ENCODE peak calls at places on chromosome 12, in eight cellular contexts. E is endodermal cell, Q is upper lobe of right lung, S is hepatocyte, Z is OCI-LY7, R is MM.1S, T is cardiac muscle cell, N is tibial artery. O is an unnamed sample.

GRCh38 chr12:115403689-115404088 is 719.7 kb upstream of the TBX3 start:
- DNase-seq in Z (no peak), N (no peak), E (no peak), R (no peak), Q (no peak), T (no peak), S (no peak), O (no peak)

GRCh38 chr12:95955549-95956159 is 12.5 kb downstream of the AMDHD1 start:
- DNase-seq in N (no peak), Z (no peak), E (no peak), R (no peak), Q (no peak), T (no peak), S (no peak), O (no peak)

GRCh38 chr12:25524381-25524780 is 28.7 kb downstream of the LMNTD1 start:
- DNase-seq in N (no peak), Q (no peak), R (no peak), T (no peak), Z (no peak), E (no peak), S (no peak), O (no peak)

GRCh38 chr12:47772094-47772660 is 861 bp upstream of the SLC48A1 start:
- DNase-seq in S (no peak), R (no peak), E (no peak), T (no peak), N (no peak), Z (no peak), Q (no peak), O (no peak)

GRCh38 chr12:13368971-13369370 is 172.4 kb downstream of the EMP1 start:
- DNase-seq in R (no peak), T (no peak), Q (no peak), N (no peak), Z (no peak), S (no peak), E (peak; percentile 87), O (peak; percentile 39)

GRCh38 chr12:108337235-108338223 is 1.6 kb downstream of the CMKLR1 start:
- DNase-seq in R (peak; percentile 15), E (peak; percentile 88), Z (peak; percentile 15), S (peak; percentile 24), N (peak; percentile 52), Q (no peak), T (peak; percentile 42), O (peak; percentile 34)

GRCh38 chr12:117292688-117293087 is 68.7 kb downstream of the NOS1 start:
- DNase-seq in S (no peak), E (no peak), T (no peak), N (no peak), Q (no peak), Z (no peak), R (no peak), O (no peak)

GRCh38 chr12:84356224-84356623 is 556.4 kb downstream of the SLC6A15 start:
- DNase-seq in Z (no peak), Q (no peak), R (no peak), S (no peak), N (no peak), E (no peak), T (no peak), O (no peak)

GRCh38 chr12:60391791-60392190 is 796.0 kb downstream of the SLC16A7 start:
- DNase-seq in Z (no peak), Q (no peak), E (no peak), S (no peak), N (no peak), T (no peak), R (no peak), O (no peak)

GRCh38 chr12:96501139-96501741 is 11.9 kb downstream of the CFAP54 start:
- DNase-seq in E (peak; percentile 85), Q (no peak), T (peak; percentile 84), N (peak; percentile 35), Z (peak; percentile 66), R (peak; percentile 85), S (peak; percentile 19), O (no peak)

DNA sequence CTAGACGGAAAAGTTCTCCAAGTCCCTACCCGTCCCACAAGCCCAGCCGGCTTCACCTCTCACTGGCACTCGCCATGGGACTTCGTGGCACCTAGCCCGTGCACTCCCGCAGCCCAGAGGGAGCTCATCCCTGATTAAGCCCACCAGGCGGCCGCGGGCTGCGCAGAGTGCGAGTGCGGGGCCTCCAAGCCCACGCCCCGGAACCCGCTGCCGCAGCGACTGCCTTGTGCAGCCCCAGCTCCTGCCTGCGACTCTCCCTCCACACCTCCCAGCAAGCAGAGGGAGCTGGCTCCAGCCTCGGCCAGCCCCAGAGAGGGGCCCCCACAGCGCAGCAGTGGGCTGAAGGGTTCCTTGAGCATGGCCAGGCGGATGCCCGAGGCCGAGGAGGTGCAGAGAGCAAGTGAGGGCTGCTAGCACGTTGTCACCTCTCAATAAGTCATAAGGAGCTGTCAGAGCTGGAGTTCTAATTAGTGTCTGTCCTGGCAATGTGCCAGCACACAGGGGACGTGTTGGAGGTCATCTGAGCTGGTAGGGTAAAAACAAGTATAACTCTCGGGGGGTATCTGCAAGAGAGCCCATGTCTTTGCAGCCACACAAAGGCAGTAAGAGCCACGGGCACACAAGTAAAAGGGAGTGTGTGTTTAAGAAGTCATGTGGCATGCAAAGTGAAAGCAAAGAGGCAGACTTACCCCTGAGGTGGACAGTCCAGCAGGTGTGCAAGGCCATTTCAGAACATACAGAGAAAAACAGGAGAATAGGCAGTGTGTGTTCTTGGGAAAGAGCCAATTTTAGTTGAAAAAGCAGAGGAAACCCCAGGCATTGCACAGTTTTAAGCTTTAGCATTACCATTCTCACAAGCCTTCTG is 27.1 kb upstream of the TMTC2 start:
- DNase-seq in N (no peak), Q (no peak), S (no peak), T (no peak), R (no peak), E (no peak), Z (no peak), O (no peak)
- H3K4me3 ChIP-seq in N (no peak overlapping the region), Q (no peak overlapping the region), S (no peak overlapping the region), T (no peak overlapping the region), R (no peak overlapping the region), E (no peak overlapping the region), Z (no peak overlapping the region), O (no peak overlapping the region)

GRCh38 chr12:104413330-104413729 is 43.4 kb upstream of the CHST11 start:
- DNase-seq in R (no peak), E (peak; percentile 62), N (no peak), T (no peak), Z (no peak), Q (no peak), S (no peak), O (no peak)

GRCh38 chr12:104414581-104415305 is 42.0 kb upstream of the CHST11 start:
- DNase-seq in R (no peak), E (peak; percentile 99), S (no peak), T (no peak), N (no peak), Q (no peak), Z (peak; percentile 51), O (no peak)

GRCh38 chr12:104416160-104416559 is 40.6 kb upstream of the CHST11 start:
- DNase-seq in N (no peak), E (peak; percentile 60), T (no peak), Q (no peak), S (no peak), Z (no peak), R (no peak), O (no peak)

GRCh38 chr12:104416637-104417036 is 40.1 kb upstream of the CHST11 start:
- DNase-seq in T (no peak), R (no peak), Z (no peak), N (no peak), Q (no peak), S (no peak), E (no peak), O (no peak)

DNA sequence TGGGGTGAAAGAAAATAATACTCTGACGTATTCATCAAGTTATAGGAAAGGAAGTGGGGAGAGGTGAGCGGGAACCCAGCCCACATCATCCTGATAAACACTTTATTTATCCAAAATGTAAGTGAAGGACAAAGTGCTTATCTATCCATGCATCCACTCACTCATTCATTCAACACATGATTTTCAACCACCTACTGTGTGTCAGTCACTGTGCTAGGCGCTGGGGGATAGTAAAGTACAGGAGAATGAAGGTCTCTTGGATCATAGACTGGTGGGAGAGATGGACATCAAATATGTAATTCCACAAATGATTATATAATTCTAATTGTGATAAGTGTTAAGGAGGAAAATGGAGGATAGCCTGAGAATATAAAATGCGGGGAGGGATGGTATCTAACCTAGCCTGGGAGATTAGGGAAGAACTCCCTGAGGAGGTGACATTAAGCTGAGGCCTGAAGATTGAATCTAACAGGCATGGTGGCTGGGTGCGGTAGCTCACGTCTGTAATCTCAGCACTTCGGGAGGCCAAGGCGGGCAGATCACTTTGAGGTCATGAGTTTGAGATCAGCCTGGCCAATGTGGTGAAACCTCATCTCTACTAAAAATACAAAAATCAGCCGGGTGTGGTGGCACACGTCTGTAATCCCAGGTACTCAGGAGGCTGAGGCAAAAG is 41.3 kb upstream of the CHST11 start:
- DNase-seq in Z (no peak), Q (no peak), S (no peak), T (no peak), R (no peak), E (peak; percentile 71), N (no peak), O (no peak)
- H3K4me1 ChIP-seq in Z (peaks cover 19% of the 10 kb centered on the region), Q (no peaks in the 10 kb centered on the region), S (no peaks in the 10 kb centered on the region), T (no peaks in the 10 kb centered on the region), R (no peaks in the 10 kb centered on the region), E (peaks cover 7% of the 10 kb centered on the region), N (no peaks in the 10 kb centered on the region), O (no peaks in the 10 kb centered on the region)

GRCh38 chr12:106135075-106135474 is 3.7 kb downstream of the NUAK1 start:
- DNase-seq in R (no peak), Q (no peak), N (no peak), E (peak; percentile 66), T (peak; percentile 53), Z (no peak), S (no peak), O (no peak)

GRCh38 chr12:106136263-106136662 is 2.5 kb downstream of the NUAK1 start:
- DNase-seq in Z (peak; percentile 68), T (peak; percentile 89), N (peak; percentile 92), Q (peak; percentile 91), E (peak; percentile 98), R (peak; percentile 91), S (peak; percentile 94), O (peak; percentile 90)

GRCh38 chr12:106135781-106136180 is 3.0 kb downstream of the NUAK1 start:
- DNase-seq in E (no peak), T (peak; percentile 40), S (no peak), N (no peak), Z (no peak), R (no peak), Q (no peak), O (no peak)

GRCh38 chr12:106133136-106134087 is 5.3 kb downstream of the NUAK1 start:
- DNase-seq in S (no peak), R (no peak), Q (no peak), E (peak; percentile 91), N (no peak), T (no peak), Z (no peak), O (no peak)

GRCh38 chr12:106134294-106134949 is 4.3 kb downstream of the NUAK1 start:
- DNase-seq in S (no peak), N (no peak), T (peak; percentile 17), R (no peak), E (peak; percentile 70), Q (no peak), Z (no peak), O (no peak)
- H3K4me3 ChIP-seq in S (no peak overlapping the region), N (no peak overlapping the region), T (no peak overlapping the region), R (no peak overlapping the region), E (peak overlapping the region; percentile 98), Q (peak overlapping the region; percentile 66), Z (no peak overlapping the region), O (no peak overlapping the region)

DNA sequence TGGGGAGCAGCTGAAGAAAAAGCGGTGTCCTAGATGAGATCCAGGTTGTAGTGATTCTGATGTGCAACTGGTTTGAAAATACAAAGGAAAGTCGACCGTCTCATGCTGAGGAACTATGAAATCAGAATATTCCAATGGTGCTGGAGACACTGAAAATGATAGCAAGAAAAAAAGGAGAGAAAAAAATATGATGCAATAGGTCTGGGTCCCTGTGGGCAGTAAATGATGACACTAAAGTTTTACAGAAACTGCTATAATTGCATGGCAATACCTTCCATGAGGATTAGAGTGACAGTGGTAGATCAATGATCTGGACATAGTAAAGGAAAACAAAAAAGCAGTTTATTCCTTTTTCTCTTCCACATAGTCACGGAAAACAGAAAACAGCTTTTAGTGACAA is 2.3 kb downstream of the PYM1 start:
- DNase-seq in T (no peak), Q (no peak), S (no peak), E (no peak), Z (no peak), N (no peak), R (no peak), O (no peak)
- H3K4me1 ChIP-seq in T (peaks cover 8% of the 10 kb centered on the region), Q (peaks cover 27% of the 10 kb centered on the region), S (peaks cover 19% of the 10 kb centered on the region), E (peaks cover 4% of the 10 kb centered on the region), Z (peaks cover 57% of the 10 kb centered on the region), N (peaks cover 38% of the 10 kb centered on the region), R (peaks cover 22% of the 10 kb centered on the region), O (peaks cover 13% of the 10 kb centered on the region)